ENCODE peak calls at places on chromosome 13, in five cellular contexts. One of them, this sample, is unnamed.

GRCh38 chr13:44904982-44905381 is 84.3 kb downstream of the NUFIP1 start:
- DNase-seq in tibial nerve: peak; percentile 66
- DNase-seq in Caco-2: peak; percentile 30
- DNase-seq in type B pancreatic cell: no peak
- DNase-seq in fibroblast of the aortic adventitia: peak; percentile 96
- DNase-seq in this sample: no peak

GRCh38 chr13:72983085-72983768 is 75.6 kb upstream of the KLF5 start:
- DNase-seq in tibial nerve: no peak
- DNase-seq in Caco-2: peak; percentile 38
- DNase-seq in type B pancreatic cell: no peak
- DNase-seq in fibroblast of the aortic adventitia: peak; percentile 78
- DNase-seq in this sample: no peak

GRCh38 chr13:29503041-29503837 is 92.2 kb downstream of the SLC7A1 start:
- DNase-seq in tibial nerve: no peak
- DNase-seq in Caco-2: no peak
- DNase-seq in type B pancreatic cell: no peak
- DNase-seq in fibroblast of the aortic adventitia: peak; percentile 17
- DNase-seq in this sample: no peak

GRCh38 chr13:51697181-51697580 is 106.8 kb downstream of the DHRS12 start:
- DNase-seq in tibial nerve: no peak
- DNase-seq in Caco-2: no peak
- DNase-seq in type B pancreatic cell: no peak
- DNase-seq in fibroblast of the aortic adventitia: no peak
- DNase-seq in this sample: no peak

GRCh38 chr13:30364133-30364532 is 56.8 kb upstream of the KATNAL1 start:
- DNase-seq in tibial nerve: no peak
- DNase-seq in Caco-2: peak; percentile 9
- DNase-seq in type B pancreatic cell: no peak
- DNase-seq in fibroblast of the aortic adventitia: peak; percentile 45
- DNase-seq in this sample: no peak

GRCh38 chr13:103157034-103157433 is 90.8 kb upstream of the SLC10A2 start:
- DNase-seq in tibial nerve: no peak
- DNase-seq in Caco-2: no peak
- DNase-seq in type B pancreatic cell: no peak
- DNase-seq in fibroblast of the aortic adventitia: no peak
- DNase-seq in this sample: no peak

GRCh38 chr13:76397413-76397812 is 488.8 kb downstream of the KCTD12 start:
- DNase-seq in tibial nerve: no peak
- DNase-seq in Caco-2: no peak
- DNase-seq in type B pancreatic cell: no peak
- DNase-seq in fibroblast of the aortic adventitia: no peak
- DNase-seq in this sample: no peak

GRCh38 chr13:37187110-37187509 is 81.6 kb upstream of the CSNK1A1L start:
- DNase-seq in tibial nerve: no peak
- DNase-seq in Caco-2: no peak
- DNase-seq in type B pancreatic cell: no peak
- DNase-seq in fibroblast of the aortic adventitia: peak; percentile 52
- DNase-seq in this sample: no peak

GRCh38 chr13:29977721-29978120 is 127.3 kb upstream of the UBL3 start:
- DNase-seq in tibial nerve: no peak
- DNase-seq in Caco-2: no peak
- DNase-seq in type B pancreatic cell: no peak
- DNase-seq in fibroblast of the aortic adventitia: no peak
- DNase-seq in this sample: no peak

GRCh38 chr13:101417043-101417406 is 717 bp upstream of the NALCN start:
- DNase-seq in tibial nerve: no peak
- DNase-seq in Caco-2: no peak
- DNase-seq in type B pancreatic cell: no peak
- DNase-seq in fibroblast of the aortic adventitia: peak; percentile 67
- DNase-seq in this sample: no peak

GRCh38 chr13:51838235-51838846 is 6.6 kb downstream of the TMEM272 start:
- DNase-seq in tibial nerve: no peak
- DNase-seq in Caco-2: no peak
- DNase-seq in type B pancreatic cell: no peak
- DNase-seq in fibroblast of the aortic adventitia: peak; percentile 65
- DNase-seq in this sample: no peak

GRCh38 chr13:39273953-39274352 is 235.7 kb downstream of the NHLRC3 start:
- DNase-seq in tibial nerve: no peak
- DNase-seq in Caco-2: peak; percentile 24
- DNase-seq in type B pancreatic cell: no peak
- DNase-seq in fibroblast of the aortic adventitia: peak; percentile 38
- DNase-seq in this sample: no peak

GRCh38 chr13:49791753-49792549 is 531 bp downstream of the KPNA3 start:
- DNase-seq in tibial nerve: peak; percentile 21
- DNase-seq in Caco-2: peak; percentile 62
- DNase-seq in type B pancreatic cell: peak; percentile 75
- DNase-seq in fibroblast of the aortic adventitia: peak; percentile 45
- DNase-seq in this sample: no peak

GRCh38 chr13:40916207-40916998 is 102.7 kb downstream of the ELF1 start:
- DNase-seq in tibial nerve: no peak
- DNase-seq in Caco-2: no peak
- DNase-seq in type B pancreatic cell: no peak
- DNase-seq in fibroblast of the aortic adventitia: peak; percentile 42
- DNase-seq in this sample: no peak

GRCh38 chr13:111639994-111640393 is 319.6 kb downstream of the TEX29 start:
- DNase-seq in tibial nerve: no peak
- DNase-seq in Caco-2: no peak
- DNase-seq in type B pancreatic cell: no peak
- DNase-seq in fibroblast of the aortic adventitia: no peak
- DNase-seq in this sample: no peak

GRCh38 chr13:76939215-76939614 is 9.1 kb upstream of the ACOD1 start:
- DNase-seq in tibial nerve: no peak
- DNase-seq in Caco-2: no peak
- DNase-seq in type B pancreatic cell: no peak
- DNase-seq in fibroblast of the aortic adventitia: peak; percentile 29
- DNase-seq in this sample: no peak

GRCh38 chr13:48653074-48654054 is at the start of gene CYSLTR2:
- DNase-seq in tibial nerve: no peak
- DNase-seq in Caco-2: no peak
- DNase-seq in type B pancreatic cell: no peak
- DNase-seq in fibroblast of the aortic adventitia: peak; percentile 27
- DNase-seq in this sample: no peak

GRCh38 chr13:113758651-113759524 is at the start of gene TMEM255B:
- DNase-seq in tibial nerve: peak; percentile 79
- DNase-seq in Caco-2: peak; percentile 84
- DNase-seq in type B pancreatic cell: peak; percentile 82
- DNase-seq in fibroblast of the aortic adventitia: peak; percentile 39
- DNase-seq in this sample: peak; percentile 95
- TF ChIP-seq CTCF in tibial nerve: peak; percentile 48
- TF ChIP-seq CTCF in Caco-2: peak; percentile 21
- TF ChIP-seq CTCF in type B pancreatic cell: peak; percentile 59
- TF ChIP-seq CTCF in fibroblast of the aortic adventitia: peak; percentile 7
- TF ChIP-seq CTCF in this sample: no peak

GRCh38 chr13:81927347-81927746 is 1586.4 kb upstream of the SPRY2 start:
- DNase-seq in tibial nerve: no peak
- DNase-seq in Caco-2: peak; percentile 24
- DNase-seq in type B pancreatic cell: no peak
- DNase-seq in fibroblast of the aortic adventitia: no peak
- DNase-seq in this sample: no peak
- TF ChIP-seq CTCF in tibial nerve: no peak
- TF ChIP-seq CTCF in Caco-2: peak; percentile 43
- TF ChIP-seq CTCF in type B pancreatic cell: peak; percentile 34
- TF ChIP-seq CTCF in fibroblast of the aortic adventitia: no peak
- TF ChIP-seq CTCF in this sample: no peak

GRCh38 chr13:96003304-96003703 is 49.9 kb downstream of the UGGT2 start:
- DNase-seq in tibial nerve: no peak
- DNase-seq in Caco-2: no peak
- DNase-seq in type B pancreatic cell: no peak
- DNase-seq in fibroblast of the aortic adventitia: peak; percentile 17
- DNase-seq in this sample: no peak
- TF ChIP-seq CTCF in tibial nerve: no peak
- TF ChIP-seq CTCF in Caco-2: no peak
- TF ChIP-seq CTCF in type B pancreatic cell: peak; percentile 16
- TF ChIP-seq CTCF in fibroblast of the aortic adventitia: no peak
- TF ChIP-seq CTCF in this sample: no peak

DNA sequence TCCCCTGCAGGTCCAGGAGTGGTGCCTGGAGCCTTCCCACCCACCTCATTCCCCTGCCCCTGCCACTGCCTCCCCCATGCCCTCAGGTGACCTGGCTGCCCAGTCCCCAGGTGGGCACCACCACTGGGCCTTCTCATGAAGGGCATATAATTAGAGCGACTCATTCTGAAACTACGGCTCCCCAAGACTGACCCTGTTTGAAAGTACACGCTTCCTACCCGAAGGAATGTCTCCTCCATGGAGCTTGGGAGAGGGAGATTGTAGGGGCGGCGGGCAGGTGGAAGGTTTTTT is 52.6 kb downstream of the GPR12 start:
- DNase-seq in tibial nerve: no peak
- DNase-seq in Caco-2: no peak
- DNase-seq in type B pancreatic cell: no peak
- DNase-seq in fibroblast of the aortic adventitia: no peak
- DNase-seq in this sample: no peak
- TF ChIP-seq CTCF in tibial nerve: no peak
- TF ChIP-seq CTCF in Caco-2: no peak
- TF ChIP-seq CTCF in type B pancreatic cell: peak; percentile 3
- TF ChIP-seq CTCF in fibroblast of the aortic adventitia: no peak
- TF ChIP-seq CTCF in this sample: no peak

DNA sequence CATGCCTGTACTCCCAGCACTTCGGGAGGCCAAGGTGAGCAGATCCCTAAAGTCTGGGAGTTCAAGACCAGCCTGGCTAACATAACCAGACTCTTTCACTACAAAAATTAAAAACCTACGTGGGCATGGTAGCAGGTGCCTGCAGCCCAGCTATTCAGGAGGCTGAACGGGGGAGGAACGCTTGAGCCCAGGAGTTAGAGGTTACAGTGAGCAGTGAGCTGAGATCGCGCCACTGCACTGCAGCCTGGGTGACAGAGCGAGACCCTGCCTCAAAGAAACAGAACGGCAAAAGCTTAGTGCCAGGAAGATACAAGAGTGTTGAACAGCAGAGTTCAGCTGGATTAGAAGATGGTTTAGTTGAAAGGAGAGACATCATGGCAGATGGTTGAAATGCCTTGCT is 24.1 kb upstream of the RNF113B start:
- DNase-seq in tibial nerve: no peak
- DNase-seq in Caco-2: no peak
- DNase-seq in type B pancreatic cell: no peak
- DNase-seq in fibroblast of the aortic adventitia: no peak
- DNase-seq in this sample: no peak
- TF ChIP-seq CTCF in tibial nerve: no peak
- TF ChIP-seq CTCF in Caco-2: no peak
- TF ChIP-seq CTCF in type B pancreatic cell: no peak
- TF ChIP-seq CTCF in fibroblast of the aortic adventitia: no peak
- TF ChIP-seq CTCF in this sample: no peak

DNA sequence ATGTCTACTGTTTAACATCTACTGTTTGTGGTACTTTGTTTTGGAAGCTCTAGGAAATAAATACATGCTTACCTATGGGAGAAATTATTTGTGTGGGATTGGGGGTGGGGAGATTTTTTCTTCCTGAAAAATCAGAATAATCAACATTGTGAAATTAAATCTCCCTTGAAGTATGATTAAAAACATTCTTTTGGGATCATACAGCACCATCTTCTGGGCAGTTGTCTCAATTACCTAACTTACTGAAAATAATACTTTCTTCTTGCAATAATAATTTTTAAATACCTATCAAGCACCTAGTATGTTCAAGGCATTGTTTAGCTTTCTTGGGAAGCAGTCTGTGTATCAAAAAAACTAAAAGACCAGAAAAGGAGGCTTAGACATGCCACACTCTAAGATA is 576.5 kb upstream of the ARGLU1 start:
- DNase-seq in tibial nerve: no peak
- DNase-seq in Caco-2: no peak
- DNase-seq in type B pancreatic cell: no peak
- DNase-seq in fibroblast of the aortic adventitia: no peak
- DNase-seq in this sample: no peak
- TF ChIP-seq CTCF in tibial nerve: no peak
- TF ChIP-seq CTCF in Caco-2: peak; percentile 24
- TF ChIP-seq CTCF in type B pancreatic cell: peak; percentile 63
- TF ChIP-seq CTCF in fibroblast of the aortic adventitia: no peak
- TF ChIP-seq CTCF in this sample: no peak

GRCh38 chr13:80586356-80586755 is 245.4 kb upstream of the SPRY2 start:
- DNase-seq in tibial nerve: no peak
- DNase-seq in Caco-2: no peak
- DNase-seq in type B pancreatic cell: no peak
- DNase-seq in fibroblast of the aortic adventitia: peak; percentile 27
- DNase-seq in this sample: no peak

GRCh38 chr13:80590551-80590950 is 249.6 kb upstream of the SPRY2 start:
- DNase-seq in tibial nerve: no peak
- DNase-seq in Caco-2: no peak
- DNase-seq in type B pancreatic cell: no peak
- DNase-seq in fibroblast of the aortic adventitia: no peak
- DNase-seq in this sample: no peak

GRCh38 chr13:80591978-80592377 is 251.1 kb upstream of the SPRY2 start:
- DNase-seq in tibial nerve: no peak
- DNase-seq in Caco-2: no peak
- DNase-seq in type B pancreatic cell: no peak
- DNase-seq in fibroblast of the aortic adventitia: no peak
- DNase-seq in this sample: no peak
- TF ChIP-seq CTCF in tibial nerve: no peak
- TF ChIP-seq CTCF in Caco-2: no peak
- TF ChIP-seq CTCF in type B pancreatic cell: no peak
- TF ChIP-seq CTCF in fibroblast of the aortic adventitia: no peak
- TF ChIP-seq CTCF in this sample: no peak